ENCODE peak calls at places on chromosomes 16 and 17, in eight cellular contexts. G, K, T, J, D, O, B and H are unnamed samples.

GRCh38 chr17:81049973-81050551 is 15.1 kb downstream of the BAIAP2 start:
- DNase-seq in G (no peak), K (peak), T (peak), J (no peak), D (peak), O (no peak), B (no peak), H (no peak)

GRCh38 chr17:83089322-83090156 is 10.1 kb downstream of the METRNL start:
- DNase-seq in G (no peak), K (no peak), T (no peak), J (no peak), D (no peak), O (no peak), B (no peak), H (no peak)

GRCh38 chr17:57543230-57543629 is 201.9 kb downstream of the CCDC182 start:
- DNase-seq in G (no peak), K (no peak), T (no peak), J (no peak), D (no peak), O (no peak), B (no peak), H (no peak)

GRCh38 chr16:81554993-81555392 is 110.4 kb downstream of the CMIP start:
- DNase-seq in G (no peak), K (no peak), T (no peak), J (no peak), D (peak), O (no peak), B (no peak), H (peak)

GRCh38 chr17:8100149-8100548 is 12.6 kb upstream of the ALOX12B start:
- DNase-seq in G (no peak), K (no peak), T (no peak), J (no peak), D (no peak), O (no peak), B (no peak), H (no peak)

GRCh38 chr16:67537636-67538591 is 9.3 kb downstream of the RIPOR1 start:
- DNase-seq in G (peak), K (no peak), T (peak), J (no peak), D (peak), O (no peak), B (no peak), H (no peak)

GRCh38 chr16:7888421-7888820 is 555.8 kb downstream of the RBFOX1 start:
- DNase-seq in G (no peak), K (no peak), T (no peak), J (no peak), D (no peak), O (no peak), B (no peak), H (no peak)

GRCh38 chr16:86773339-86773715 is 195.0 kb downstream of the FOXL1 start:
- DNase-seq in G (no peak), K (no peak), T (no peak), J (no peak), D (no peak), O (no peak), B (no peak), H (no peak)

GRCh38 chr17:54901230-54901847 is 687 bp downstream of the TOM1L1 start:
- DNase-seq in G (no peak), K (peak), T (peak), J (no peak), D (no peak), O (no peak), B (no peak), H (peak)

GRCh38 chr16:81729451-81729850 is 49.6 kb upstream of the PLCG2 start:
- DNase-seq in G (no peak), K (no peak), T (no peak), J (no peak), D (no peak), O (no peak), B (no peak), H (no peak)